ENCODE peak calls at places on chromosomes 7 and 10, in four cellular contexts. T is NCI-H345, L is sciatic nerve, Z is left ventricle myocardium inferior. U is an unnamed sample.

GRCh38 chr10:47057471-47057870 is 146.2 kb downstream of the PTPN20 start:
- DNase-seq in T (no peak), L (peak), Z (no peak), U (no peak)

GRCh38 chr7:17056491-17057142 is 174.8 kb upstream of the AGR3 start:
- DNase-seq in T (no peak), L (no peak), Z (no peak), U (no peak)

GRCh38 chr10:122643931-122644534 is 55.6 kb downstream of the C10orf120 start:
- DNase-seq in T (no peak), L (no peak), Z (no peak), U (no peak)

GRCh38 chr7:158280467-158281154 is 307.0 kb downstream of the PTPRN2 start:
- DNase-seq in T (no peak), L (no peak), Z (no peak), U (no peak)

GRCh38 chr10:18607503-18607902 is 43.9 kb downstream of the NSUN6 start:
- DNase-seq in T (peak), L (peak), Z (no peak), U (no peak)

GRCh38 chr7:97555845-97556431 is 175.9 kb upstream of the TAC1 start:
- DNase-seq in T (peak), L (no peak), Z (no peak), U (no peak)

GRCh38 chr7:16399916-16400895 is 21.1 kb downstream of the CRPPA start:
- DNase-seq in T (no peak), L (no peak), Z (no peak), U (no peak)

GRCh38 chr7:158836692-158837091 is 7.4 kb upstream of the ESYT2 start:
- DNase-seq in T (no peak), L (no peak), Z (no peak), U (no peak)

GRCh38 chr10:97647556-97647955 is 7.1 kb downstream of the PI4K2A start:
- DNase-seq in T (no peak), L (no peak), Z (no peak), U (no peak)

GRCh38 chr7:22657479-22657878 is 69.5 kb upstream of the IL6 start:
- DNase-seq in T (no peak), L (no peak), Z (no peak), U (no peak)

GRCh38 chr10:13728898-13729535 is 142.3 kb downstream of the PRPF18 start:
- DNase-seq in T (no peak), L (no peak), Z (no peak), U (no peak)